ENCODE peak calls at places on chromosome 13, in four cellular contexts. One of them, this sample, is unnamed.

GRCh38 chr13:36519432-36519831 is 87.1 kb downstream of the CCNA1 start:
- DNase-seq in CD4-positive, alpha-beta T cell: no peak
- DNase-seq in uterus: no peak
- DNase-seq in esophagus muscularis mucosa: no peak
- DNase-seq in this sample: no peak

GRCh38 chr13:76677047-76677446 is 209.2 kb downstream of the KCTD12 start:
- DNase-seq in CD4-positive, alpha-beta T cell: no peak
- DNase-seq in uterus: peak; percentile 42
- DNase-seq in esophagus muscularis mucosa: peak; percentile 85
- DNase-seq in this sample: no peak

GRCh38 chr13:24716446-24716845 is 36.2 kb downstream of the ATP12A start:
- DNase-seq in CD4-positive, alpha-beta T cell: no peak
- DNase-seq in uterus: no peak
- DNase-seq in esophagus muscularis mucosa: no peak
- DNase-seq in this sample: no peak

GRCh38 chr13:40786568-40786996 is 2.8 kb upstream of the SLC25A15 start:
- DNase-seq in CD4-positive, alpha-beta T cell: no peak
- DNase-seq in uterus: no peak
- DNase-seq in esophagus muscularis mucosa: no peak
- DNase-seq in this sample: no peak

GRCh38 chr13:75635621-75636338 is at the start of gene LMO7:
- DNase-seq in CD4-positive, alpha-beta T cell: peak; percentile 34
- DNase-seq in uterus: no peak
- DNase-seq in esophagus muscularis mucosa: no peak
- DNase-seq in this sample: no peak

GRCh38 chr13:104408733-104409132 is 1342.5 kb upstream of the SLC10A2 start:
- DNase-seq in CD4-positive, alpha-beta T cell: no peak
- DNase-seq in uterus: no peak
- DNase-seq in esophagus muscularis mucosa: no peak
- DNase-seq in this sample: no peak

GRCh38 chr13:92463134-92463533 is 763.5 kb upstream of the GPC6 start:
- DNase-seq in CD4-positive, alpha-beta T cell: no peak
- DNase-seq in uterus: no peak
- DNase-seq in esophagus muscularis mucosa: no peak
- DNase-seq in this sample: no peak

GRCh38 chr13:113161433-113161832 is 3.0 kb downstream of the PROZ start:
- DNase-seq in CD4-positive, alpha-beta T cell: no peak
- DNase-seq in uterus: no peak
- DNase-seq in esophagus muscularis mucosa: no peak
- DNase-seq in this sample: no peak

GRCh38 chr13:61768175-61768574 is 352.5 kb upstream of the PCDH20 start:
- DNase-seq in CD4-positive, alpha-beta T cell: no peak
- DNase-seq in uterus: no peak
- DNase-seq in esophagus muscularis mucosa: no peak
- DNase-seq in this sample: no peak

GRCh38 chr13:44844786-44845185 is 144.5 kb downstream of the NUFIP1 start:
- DNase-seq in CD4-positive, alpha-beta T cell: no peak
- DNase-seq in uterus: no peak
- DNase-seq in esophagus muscularis mucosa: no peak
- DNase-seq in this sample: no peak

GRCh38 chr13:44302948-44303575 is 70.6 kb upstream of the SERP2 start:
- DNase-seq in CD4-positive, alpha-beta T cell: no peak
- DNase-seq in uterus: no peak
- DNase-seq in esophagus muscularis mucosa: no peak
- DNase-seq in this sample: no peak

GRCh38 chr13:112056284-112056727 is 10.6 kb upstream of the SOX1 start:
- DNase-seq in CD4-positive, alpha-beta T cell: no peak
- DNase-seq in uterus: no peak
- DNase-seq in esophagus muscularis mucosa: no peak
- DNase-seq in this sample: no peak
- H3K9me3 ChIP-seq in CD4-positive, alpha-beta T cell: no peaks in the 10 kb centered on the region
- H3K9me3 ChIP-seq in uterus: no peaks in the 10 kb centered on the region
- H3K9me3 ChIP-seq in esophagus muscularis mucosa: no peaks in the 10 kb centered on the region
- H3K9me3 ChIP-seq in this sample: no peaks in the 10 kb centered on the region

DNA sequence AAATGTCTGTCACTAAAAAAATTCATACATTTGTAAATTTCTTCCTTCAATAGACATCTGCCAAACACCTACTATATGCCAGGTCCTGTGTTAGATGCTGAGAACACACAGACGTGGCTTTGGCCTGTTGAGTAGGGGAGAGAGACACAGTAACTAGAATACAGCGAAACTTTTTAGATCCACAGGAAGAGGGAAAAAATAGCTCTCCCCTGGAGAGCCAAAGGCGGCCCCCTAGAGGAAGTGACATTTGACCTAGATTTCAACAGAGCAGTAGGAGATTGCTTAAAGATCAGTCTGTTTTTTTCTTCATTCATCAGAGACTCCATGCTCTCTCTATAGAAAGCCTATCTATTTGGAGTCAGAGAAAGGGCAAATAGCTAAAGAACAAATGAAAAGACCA is 11.3 kb downstream of the LCP1 start:
- DNase-seq in CD4-positive, alpha-beta T cell: no peak
- DNase-seq in uterus: no peak
- DNase-seq in esophagus muscularis mucosa: no peak
- DNase-seq in this sample: no peak
- TF ChIP-seq CTCF in CD4-positive, alpha-beta T cell: no peak
- TF ChIP-seq CTCF in uterus: no peak
- TF ChIP-seq CTCF in esophagus muscularis mucosa: no peak
- TF ChIP-seq CTCF in this sample: no peak

GRCh38 chr13:80508031-80508430 is 167.1 kb upstream of the SPRY2 start:
- DNase-seq in CD4-positive, alpha-beta T cell: no peak
- DNase-seq in uterus: no peak
- DNase-seq in esophagus muscularis mucosa: no peak
- DNase-seq in this sample: no peak
- H3K9me3 ChIP-seq in CD4-positive, alpha-beta T cell: no peaks in the 10 kb centered on the region
- H3K9me3 ChIP-seq in uterus: no peaks in the 10 kb centered on the region
- H3K9me3 ChIP-seq in esophagus muscularis mucosa: no peaks in the 10 kb centered on the region
- H3K9me3 ChIP-seq in this sample: no peaks in the 10 kb centered on the region

GRCh38 chr13:29260684-29261083 is 334.8 kb downstream of the SLC7A1 start:
- DNase-seq in CD4-positive, alpha-beta T cell: no peak
- DNase-seq in uterus: no peak
- DNase-seq in esophagus muscularis mucosa: no peak
- DNase-seq in this sample: no peak
- TF ChIP-seq CTCF in CD4-positive, alpha-beta T cell: no peak
- TF ChIP-seq CTCF in uterus: no peak
- TF ChIP-seq CTCF in esophagus muscularis mucosa: peak; percentile 66
- TF ChIP-seq CTCF in this sample: no peak

GRCh38 chr13:18949489-18949761 is 232.2 kb downstream of the TUBA3C start:
- DNase-seq in CD4-positive, alpha-beta T cell: no peak
- DNase-seq in uterus: no peak
- DNase-seq in esophagus muscularis mucosa: no peak
- DNase-seq in this sample: no peak
- H3K9me3 ChIP-seq in CD4-positive, alpha-beta T cell: no peaks in the 10 kb centered on the region
- H3K9me3 ChIP-seq in uterus: no peaks in the 10 kb centered on the region
- H3K9me3 ChIP-seq in esophagus muscularis mucosa: no peaks in the 10 kb centered on the region
- H3K9me3 ChIP-seq in this sample: no peaks in the 10 kb centered on the region

GRCh38 chr13:43023244-43023931 is at the start of gene DNAJC15:
- DNase-seq in CD4-positive, alpha-beta T cell: peak; percentile 41
- DNase-seq in uterus: peak; percentile 68
- DNase-seq in esophagus muscularis mucosa: peak; percentile 94
- DNase-seq in this sample: no peak
- TF ChIP-seq CTCF in CD4-positive, alpha-beta T cell: no peak
- TF ChIP-seq CTCF in uterus: no peak
- TF ChIP-seq CTCF in esophagus muscularis mucosa: peak; percentile 3
- TF ChIP-seq CTCF in this sample: no peak

GRCh38 chr13:89568276-89568675 is 1779.2 kb upstream of the MIR17HG start:
- DNase-seq in CD4-positive, alpha-beta T cell: no peak
- DNase-seq in uterus: no peak
- DNase-seq in esophagus muscularis mucosa: no peak
- DNase-seq in this sample: no peak
- H3K9me3 ChIP-seq in CD4-positive, alpha-beta T cell: no peaks in the 10 kb centered on the region
- H3K9me3 ChIP-seq in uterus: no peaks in the 10 kb centered on the region
- H3K9me3 ChIP-seq in esophagus muscularis mucosa: peaks cover 4% of the 10 kb centered on the region
- H3K9me3 ChIP-seq in this sample: peaks cover 7% of the 10 kb centered on the region